ENCODE peak calls at places on chromosomes 3 and 15, in five cellular contexts. F is GM12892; I is astrocyte of the cerebellum; T is activated gamma-delta T cell treated with anti-CD3 and anti-CD28 coated beads, Interleukin-2, amount 50 U/mL, for 16 hours; K is GM10248. H is an unnamed sample.
A peak's percentile ranks its signal among the peaks of the same experiment; 100 is the strongest.

GRCh38 chr3:141797819-141798405 is 34.7 kb downstream of the GRK7 start:
- DNase-seq in F (no peak), I (no peak), T (no peak), K (no peak), H (no peak)

GRCh38 chr3:65979152-65979551 is 59.6 kb downstream of the MAGI1 start:
- DNase-seq in F (no peak), I (peak; percentile 57), T (no peak), K (no peak), H (no peak)

GRCh38 chr15:51796777-51797474 is 32.5 kb upstream of the TMOD3 start:
- DNase-seq in F (no peak), I (no peak), T (no peak), K (no peak), H (no peak)

GRCh38 chr15:93001881-93002280 is 87.1 kb downstream of the RGMA start:
- DNase-seq in F (no peak), I (no peak), T (no peak), K (no peak), H (no peak)

GRCh38 chr3:122619040-122619439 is 41.6 kb downstream of the PARP15 start:
- DNase-seq in F (no peak), I (no peak), T (no peak), K (no peak), H (no peak)

GRCh38 chr3:148315756-148316155 is 381.9 kb upstream of the AGTR1 start:
- DNase-seq in F (no peak), I (no peak), T (no peak), K (no peak), H (no peak)

GRCh38 chr3:58306662-58307286 is 454 bp downstream of the HTD2 start:
- DNase-seq in F (peak; percentile 31), I (no peak), T (no peak), K (peak; percentile 37), H (no peak)

GRCh38 chr3:113228969-113229368 is 17.6 kb downstream of the BOC start:
- DNase-seq in F (no peak), I (no peak), T (no peak), K (no peak), H (no peak)

GRCh38 chr3:131110087-131110486 is 83.4 kb downstream of the NEK11 start:
- DNase-seq in F (no peak), I (peak; percentile 84), T (no peak), K (no peak), H (no peak)

GRCh38 chr3:13579089-13579488 is 30.2 kb downstream of the FBLN2 start:
- DNase-seq in F (no peak), I (peak; percentile 20), T (no peak), K (no peak), H (no peak)

GRCh38 chr15:101808201-101808600 is 3.8 kb upstream of the OR4F15 start:
- DNase-seq in F (no peak), I (peak; percentile 9), T (no peak), K (no peak), H (no peak)

GRCh38 chr3:140736863-140737460 is 59.1 kb downstream of the TRIM42 start:
- DNase-seq in F (no peak), I (peak; percentile 27), T (no peak), K (peak; percentile 34), H (no peak)

GRCh38 chr3:185320949-185321348 is 42.0 kb upstream of the MAP3K13 start:
- DNase-seq in F (no peak), I (no peak), T (no peak), K (no peak), H (no peak)

GRCh38 chr3:16012086-16012485 is 162.4 kb upstream of the GALNT15 start:
- DNase-seq in F (no peak), I (no peak), T (no peak), K (no peak), H (no peak)

GRCh38 chr3:167729591-167729990 is 5.1 kb downstream of the PDCD10 start:
- DNase-seq in F (no peak), I (no peak), T (no peak), K (no peak), H (no peak)

GRCh38 chr15:60795889-60796288 is 316.9 kb upstream of the ICE2 start:
- DNase-seq in F (peak; percentile 29), I (no peak), T (no peak), K (peak; percentile 65), H (no peak)

GRCh38 chr3:106212658-106213222 is 343.9 kb upstream of the CBLB start:
- DNase-seq in F (no peak), I (no peak), T (no peak), K (no peak), H (no peak)

GRCh38 chr15:89452330-89452836 is 44.0 kb downstream of the RHCG start:
- DNase-seq in F (no peak), I (no peak), T (no peak), K (no peak), H (no peak)

GRCh38 chr3:63922800-63923199 is 10.6 kb upstream of the SCAANT1 start:
- DNase-seq in F (no peak), I (no peak), T (no peak), K (no peak), H (no peak)

GRCh38 chr15:80758130-80758529 is 21.0 kb upstream of the CEMIP start:
- DNase-seq in F (no peak), I (no peak), T (no peak), K (no peak), H (no peak)

GRCh38 chr15:59993041-59993750 is 10.9 kb upstream of the FOXB1 start:
- DNase-seq in F (no peak), I (no peak), T (no peak), K (no peak), H (no peak)

GRCh38 chr15:73936181-73936580 is 9.9 kb downstream of the LOXL1 start:
- DNase-seq in F (no peak), I (no peak), T (no peak), K (no peak), H (peak; percentile 28)

GRCh38 chr15:26864664-26865191 is 2.1 kb upstream of the GABRA5 start:
- DNase-seq in F (no peak), I (peak; percentile 33), T (no peak), K (no peak), H (no peak)

GRCh38 chr3:164879201-164879600 is 199.1 kb downstream of the SI start:
- DNase-seq in F (no peak), I (no peak), T (no peak), K (no peak), H (no peak)

GRCh38 chr3:170907519-170908234 is 760 bp downstream of the EIF5A2 start:
- DNase-seq in F (no peak), I (no peak), T (no peak), K (peak; percentile 40), H (no peak)

GRCh38 chr3:124297062-124297980 is 305.4 kb upstream of the ROPN1 start:
- DNase-seq in F (no peak), I (no peak), T (no peak), K (no peak), H (no peak)

GRCh38 chr3:13229291-13229949 is 156.2 kb upstream of the IQSEC1 start:
- DNase-seq in F (no peak), I (no peak), T (no peak), K (peak; percentile 52), H (no peak)

GRCh38 chr3:190534386-190534785 is 20.5 kb downstream of the IL1RAP start:
- DNase-seq in F (no peak), I (no peak), T (no peak), K (no peak), H (no peak)

GRCh38 chr15:68301300-68301699 is 23.8 kb downstream of the FEM1B start:
- DNase-seq in F (no peak), I (no peak), T (no peak), K (no peak), H (no peak)

GRCh38 chr3:11915621-11916417 is 69.1 kb upstream of the TAMM41 start:
- DNase-seq in F (no peak), I (no peak), T (no peak), K (no peak), H (no peak)

GRCh38 chr3:47007001-47007400 is 27.5 kb downstream of the NBEAL2 start:
- DNase-seq in F (no peak), I (no peak), T (no peak), K (no peak), H (no peak)

GRCh38 chr3:45010718-45011355 is 15.3 kb upstream of the CLEC3B start:
- DNase-seq in F (no peak), I (no peak), T (no peak), K (no peak), H (no peak)

GRCh38 chr3:150868282-150868681 is 37.0 kb downstream of the MINDY4B start:
- DNase-seq in F (no peak), I (no peak), T (no peak), K (no peak), H (no peak)

GRCh38 chr3:157499342-157499963 is 3.8 kb downstream of the VEPH1 start:
- DNase-seq in F (no peak), I (no peak), T (no peak), K (no peak), H (no peak)

GRCh38 chr3:101195951-101196713 is 124.2 kb downstream of the IMPG2 start:
- DNase-seq in F (no peak), I (peak; percentile 57), T (no peak), K (no peak), H (no peak)